ENCODE peak calls at places on chromosomes 2 and 18, in nine cellular contexts. F, J, C, E, O, D, S, Y and W are unnamed samples.

GRCh38 chr2:208266641-208267335 is 733 bp downstream of the PIKFYVE start:
- DNase-seq in F (no peak), J (no peak), Y (no peak), D (peak; percentile 41), O (no peak), E (no peak), S (peak; percentile 9), C (no peak), W (no peak)

GRCh38 chr2:4618630-4619228 is 915.4 kb downstream of the DCDC2C start:
- DNase-seq in F (no peak), S (no peak), D (no peak), E (no peak), J (no peak), O (no peak), C (no peak), Y (no peak), W (no peak)

GRCh38 chr2:123040506-123040905 is 984.6 kb upstream of the CNTNAP5 start:
- DNase-seq in Y (no peak), O (no peak), C (no peak), D (no peak), F (no peak), S (no peak), J (no peak), E (no peak), W (no peak)

GRCh38 chr2:215590353-215590752 is 154.5 kb upstream of the FN1 start:
- DNase-seq in O (no peak), F (no peak), Y (no peak), E (no peak), D (peak; percentile 55), J (no peak), S (no peak), C (no peak), W (no peak)

GRCh38 chr18:3051718-3052410 is 38.9 kb upstream of the LPIN2 start:
- DNase-seq in E (no peak), D (no peak), S (no peak), C (no peak), Y (no peak), O (no peak), J (no peak), F (no peak), W (no peak)

GRCh38 chr18:63949068-63949737 is at the start of gene HMSD:
- DNase-seq in O (no peak), J (peak; percentile 20), E (peak; percentile 24), S (no peak), Y (no peak), C (peak; percentile 52), D (no peak), F (peak; percentile 37), W (no peak)

GRCh38 chr2:62874881-62875383 is 169.4 kb downstream of the EHBP1 start:
- DNase-seq in J (no peak), S (no peak), F (no peak), Y (no peak), E (no peak), O (no peak), D (no peak), C (no peak), W (no peak)

GRCh38 chr18:46622999-46623398 is 34.0 kb downstream of the LOXHD1 start:
- DNase-seq in D (peak; percentile 15), F (no peak), Y (no peak), O (no peak), S (peak; percentile 0), J (no peak), E (no peak), C (no peak), W (no peak)

GRCh38 chr18:3305354-3305762 is 43.4 kb downstream of the MYL12B start:
- DNase-seq in F (no peak), E (no peak), C (no peak), J (peak; percentile 98), S (no peak), O (peak; percentile 82), Y (no peak), D (peak; percentile 100), W (peak; percentile 93)

GRCh38 chr18:54742654-54743053 is 85.6 kb upstream of the RAB27B start:
- DNase-seq in J (peak; percentile 97), E (no peak), S (no peak), C (no peak), F (peak; percentile 68), D (peak; percentile 99), O (peak; percentile 38), Y (peak; percentile 80), W (peak; percentile 93)

GRCh38 chr2:65711863-65712262 is 279.5 kb upstream of the SPRED2 start:
- DNase-seq in O (no peak), D (no peak), S (no peak), E (no peak), F (no peak), C (no peak), Y (no peak), J (no peak), W (no peak)

GRCh38 chr2:54573532-54573915 is 117.4 kb downstream of the SPTBN1 start:
- DNase-seq in D (no peak), J (no peak), Y (no peak), F (no peak), O (no peak), C (no peak), E (no peak), S (no peak), W (no peak)
- H3K27ac ChIP-seq in D (peak overlapping the region; percentile 50), J (peak overlapping the region; percentile 98), Y (peak overlapping the region; percentile 48), F (no peak overlapping the region), O (peak overlapping the region; percentile 78), C (peak overlapping the region; percentile 76), E (peak overlapping the region; percentile 87), S (peak overlapping the region; percentile 37), W (no peak overlapping the region)

GRCh38 chr2:187658952-187659525 is 104.8 kb upstream of the TFPI start:
- DNase-seq in D (peak; percentile 45), O (no peak), J (peak; percentile 44), S (peak; percentile 1), F (no peak), C (no peak), Y (no peak), E (no peak), W (peak; percentile 6)
- TF ChIP-seq CTCF in D (peak; percentile 46), O (no peak), J (peak; percentile 76), S (peak; percentile 12), F (no peak), C (no peak), Y (no peak), E (no peak), W (peak; percentile 69)

DNA sequence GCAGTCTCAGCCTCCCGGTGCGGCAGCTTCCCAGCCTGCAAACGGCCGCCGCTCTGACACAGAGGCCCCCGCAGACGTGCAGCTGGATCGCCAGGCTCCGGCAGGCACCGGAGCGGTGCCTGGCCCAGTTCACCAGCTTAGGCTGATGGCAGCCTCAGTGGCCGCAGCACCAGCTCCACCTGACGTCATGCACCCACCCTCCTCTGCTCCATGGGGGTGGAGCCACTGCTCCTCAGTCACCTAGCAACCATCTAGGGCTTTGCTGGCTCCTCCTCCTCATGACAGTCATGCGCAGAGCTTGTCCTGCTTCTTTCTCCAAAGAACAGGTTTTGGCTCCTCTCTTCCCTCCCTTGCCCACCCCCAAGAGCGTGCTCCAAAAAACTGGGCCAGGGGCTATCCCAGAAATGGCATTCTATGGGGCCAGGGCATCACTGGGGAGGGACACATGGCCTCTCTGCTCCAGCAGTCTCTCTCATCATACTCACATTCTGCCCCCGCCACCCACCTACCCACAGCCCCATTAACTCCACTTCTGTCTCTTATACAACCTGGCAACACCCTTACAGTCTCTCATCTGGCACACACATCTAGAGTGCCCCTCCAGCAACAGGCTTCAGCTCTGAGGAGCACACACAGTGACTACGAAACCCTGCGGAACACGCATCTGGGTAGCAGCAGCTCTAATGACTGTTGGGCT is 5.5 kb downstream of the DCTN1 start:
- DNase-seq in J (peak; percentile 63), F (no peak), C (peak; percentile 64), D (peak; percentile 72), O (peak; percentile 28), S (no peak), Y (peak; percentile 92), E (no peak), W (peak; percentile 24)
- H3K4me3 ChIP-seq in J (peak overlapping the region; percentile 41), F (peak overlapping the region; percentile 30), C (peak overlapping the region; percentile 51), D (no peak overlapping the region), O (peak overlapping the region; percentile 7), S (no peak overlapping the region), Y (peak overlapping the region; percentile 36), E (no peak overlapping the region), W (peak overlapping the region; percentile 35)

DNA sequence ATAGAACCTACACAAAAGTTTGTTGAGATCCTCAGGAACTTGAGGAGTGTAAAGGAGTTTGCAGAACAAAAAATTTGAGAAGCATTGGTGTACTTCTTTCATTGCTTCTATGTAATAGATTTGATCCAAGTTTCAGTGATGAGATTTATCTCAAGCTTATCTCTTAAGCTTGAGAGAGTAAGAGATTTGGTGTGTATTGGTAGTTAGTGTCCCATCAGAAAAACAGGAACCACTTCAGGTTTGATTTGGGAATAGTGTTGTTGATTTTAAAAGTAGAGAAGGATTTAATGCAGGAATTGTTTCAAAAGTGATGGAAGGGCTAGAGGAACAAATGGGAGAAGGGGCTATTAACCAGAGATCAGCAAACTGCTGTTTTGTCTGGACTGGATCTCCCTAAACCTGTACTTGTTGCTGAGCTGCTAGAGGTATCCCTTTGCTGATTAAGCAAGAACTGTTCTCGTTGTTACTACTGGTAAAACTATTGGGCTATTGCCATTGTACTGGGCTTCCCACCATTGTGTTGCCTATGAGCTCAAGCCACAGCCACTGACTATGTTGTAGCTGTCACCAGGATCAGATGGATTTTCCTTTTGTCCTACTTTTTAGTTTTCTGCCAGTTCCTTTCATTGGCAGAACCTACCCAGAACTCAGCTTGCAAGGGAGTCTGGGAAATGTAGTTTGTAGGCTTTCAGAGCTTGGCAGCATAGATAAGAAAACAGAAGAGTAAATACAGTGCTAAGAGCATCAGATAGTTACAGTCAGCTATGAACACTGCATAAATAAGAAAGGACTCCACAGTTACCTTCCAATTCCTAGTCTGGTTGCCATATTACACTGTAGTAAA is 39.3 kb downstream of the RAB10 start:
- DNase-seq in E (no peak), Y (no peak), S (no peak), D (no peak), O (no peak), F (no peak), C (no peak), J (no peak), W (no peak)
- H3K27ac ChIP-seq in E (no peak overlapping the region), Y (no peak overlapping the region), S (no peak overlapping the region), D (no peak overlapping the region), O (no peak overlapping the region), F (no peak overlapping the region), C (no peak overlapping the region), J (no peak overlapping the region), W (no peak overlapping the region)

DNA sequence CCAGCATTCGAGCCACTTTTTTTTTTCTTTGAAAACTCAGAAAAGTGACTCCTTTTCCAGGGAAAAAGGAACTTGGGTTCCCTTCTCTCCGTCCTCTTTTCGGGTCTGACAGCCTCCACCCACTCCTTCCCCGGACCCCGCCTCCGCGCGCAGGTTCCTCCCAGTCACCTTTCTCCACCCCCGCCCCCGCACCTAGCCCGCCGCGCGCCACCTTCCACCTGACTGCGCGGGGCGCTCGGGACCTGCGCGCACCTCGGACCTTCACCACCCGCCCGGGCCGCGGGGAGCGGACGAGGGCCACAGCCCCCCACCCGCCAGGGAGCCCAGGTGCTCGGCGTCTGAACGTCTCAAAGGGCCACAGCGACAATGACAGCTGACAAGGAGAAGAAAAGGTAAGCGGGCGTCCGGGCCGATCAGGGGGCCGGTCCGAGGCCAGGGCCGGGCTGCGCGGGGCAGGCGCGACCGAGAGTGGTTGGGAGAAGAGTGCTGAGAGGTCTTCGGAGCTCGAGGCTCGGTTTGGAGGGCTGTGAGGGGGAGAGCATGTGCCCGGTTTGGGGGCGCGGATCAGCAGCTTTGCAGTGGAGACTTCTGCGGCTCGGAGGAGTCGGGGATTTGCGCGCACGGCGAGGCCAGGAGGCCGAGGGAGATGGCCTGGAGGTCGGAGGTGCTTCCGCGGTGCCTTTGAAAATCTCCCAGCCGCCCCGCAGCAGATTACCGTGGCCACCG is 502 bp downstream of the EPAS1 start:
- DNase-seq in O (peak; percentile 86), S (no peak), Y (peak; percentile 75), E (peak; percentile 61), D (no peak), C (peak; percentile 70), J (no peak), F (peak; percentile 74), W (no peak)
- TF ChIP-seq CTCF in O (peak; percentile 15), S (no peak), Y (no peak), E (no peak), D (no peak), C (peak; percentile 23), J (no peak), F (no peak), W (no peak)